ENCODE peak calls at places on chromosomes 1 and 21, in nine cellular contexts. O is stimulated activated naive CD8-positive, alpha-beta T cell treated with anti-CD3 and anti-CD28 coated beads, Interleukin-15, amount 100 ng/mL, for 72 hours; D is stimulated activated CD8-positive, alpha-beta memory T cell treated with anti-CD3 and anti-CD28 coated beads, Interleukin-15, amount 100 ng/mL, for 24 hours; W is CD4-positive, CD25-positive, alpha-beta regulatory T cell; I is suprapubic skin; Y is fibroblast of pulmonary artery; G is anterior cingulate cortex; L is HuH-7.5; H is hepatic stellate cell. C is an unnamed sample.

GRCh38 chr1:42978317-42979036 is 19.8 kb upstream of the SLC2A1 start:
- DNase-seq in O (no peak), Y (no peak), H (peak), I (no peak), L (no peak), G (no peak), W (no peak), D (no peak), C (no peak)

GRCh38 chr1:49200738-49201137 is 424.0 kb upstream of the BEND5 start:
- DNase-seq in L (no peak), W (no peak), O (no peak), H (no peak), D (no peak), I (no peak), Y (no peak), G (no peak), C (no peak)

GRCh38 chr21:41927727-41928409 is 25.9 kb downstream of the C2CD2 start:
- DNase-seq in W (peak), L (no peak), H (no peak), I (no peak), D (no peak), G (no peak), O (peak), Y (no peak), C (no peak)

GRCh38 chr1:104019675-104020049 is 270.0 kb downstream of the AMY1C start:
- DNase-seq in D (no peak), O (no peak), I (no peak), H (no peak), G (no peak), Y (no peak), W (no peak), L (no peak), C (no peak)

GRCh38 chr1:203475012-203475981 is at the start of gene PRELP:
- DNase-seq in G (peak), D (no peak), W (no peak), Y (no peak), L (peak), H (peak), O (no peak), I (no peak), C (peak)

GRCh38 chr21:34960672-34961071 is 88.4 kb downstream of the RUNX1 start:
- DNase-seq in I (no peak), L (no peak), W (no peak), D (no peak), O (no peak), H (no peak), G (no peak), Y (no peak), C (no peak)

GRCh38 chr1:53379662-53380002 is 51.8 kb upstream of the LRP8 start:
- DNase-seq in D (no peak), L (no peak), Y (peak), W (no peak), H (no peak), G (no peak), I (peak), O (no peak), C (no peak)

GRCh38 chr1:174160109-174160473 is 771 bp downstream of the RABGAP1L start:
- DNase-seq in O (no peak), W (no peak), Y (peak), H (peak), G (peak), L (peak), D (no peak), I (peak), C (peak)

GRCh38 chr1:112954945-112955677 is 885 bp downstream of the SLC16A1 start:
- DNase-seq in I (peak), Y (peak), L (peak), D (peak), W (peak), G (no peak), O (peak), H (peak), C (peak)

GRCh38 chr1:112808861-112809684 is 93.9 kb upstream of the PPM1J start:
- DNase-seq in W (peak), L (peak), I (peak), H (peak), Y (peak), O (peak), D (peak), G (peak), C (peak)

GRCh38 chr1:38347446-38348175 is 301.0 kb upstream of the POU3F1 start:
- DNase-seq in Y (no peak), G (no peak), H (no peak), W (no peak), D (no peak), O (no peak), I (no peak), L (no peak), C (no peak)